ENCODE peak calls at places on chromosome 15, in five cellular contexts. One of them, this sample, is unnamed. For H3K9me3, the result is how much of the 10 kb centered on the place peaks cover.

GRCh38 chr15:34049096-34049495 is 10.1 kb upstream of the AVEN start:
- DNase-seq in lung: no peak
- DNase-seq in stomach: no peak
- DNase-seq in astrocyte: peak
- DNase-seq in CD4-positive, alpha-beta memory T cell: no peak
- DNase-seq in this sample: no peak

GRCh38 chr15:101042320-101042719 is 123.2 kb downstream of the LRRK1 start:
- DNase-seq in astrocyte: no peak
- DNase-seq in CD4-positive, alpha-beta memory T cell: no peak
- DNase-seq in lung: peak
- DNase-seq in stomach: peak
- DNase-seq in this sample: no peak

GRCh38 chr15:31828594-31828993 is 201.7 kb upstream of the CHRNA7 start:
- DNase-seq in lung: no peak
- DNase-seq in astrocyte: no peak
- DNase-seq in stomach: no peak
- DNase-seq in CD4-positive, alpha-beta memory T cell: no peak
- DNase-seq in this sample: no peak

GRCh38 chr15:64521726-64522164 is 61.4 kb downstream of the ZNF609 start:
- DNase-seq in stomach: peak
- DNase-seq in lung: no peak
- DNase-seq in CD4-positive, alpha-beta memory T cell: no peak
- DNase-seq in astrocyte: peak
- DNase-seq in this sample: no peak

GRCh38 chr15:65394280-65394789 is 16.5 kb upstream of the IGDCC3 start:
- DNase-seq in CD4-positive, alpha-beta memory T cell: no peak
- DNase-seq in stomach: no peak
- DNase-seq in lung: no peak
- DNase-seq in astrocyte: no peak
- DNase-seq in this sample: no peak

GRCh38 chr15:39108021-39108420 is 472.9 kb upstream of the THBS1 start:
- DNase-seq in stomach: no peak
- DNase-seq in astrocyte: no peak
- DNase-seq in CD4-positive, alpha-beta memory T cell: no peak
- DNase-seq in lung: no peak
- DNase-seq in this sample: no peak

GRCh38 chr15:33114484-33114767 is 80.1 kb downstream of the FMN1 start:
- DNase-seq in CD4-positive, alpha-beta memory T cell: no peak
- DNase-seq in astrocyte: peak
- DNase-seq in stomach: no peak
- DNase-seq in lung: no peak
- DNase-seq in this sample: no peak

GRCh38 chr15:39976291-39977274 is 42.7 kb downstream of the EIF2AK4 start:
- DNase-seq in lung: no peak
- DNase-seq in stomach: peak
- DNase-seq in CD4-positive, alpha-beta memory T cell: no peak
- DNase-seq in astrocyte: peak
- DNase-seq in this sample: peak

GRCh38 chr15:95447486-95447885 is 883.0 kb upstream of the NR2F2 start:
- DNase-seq in CD4-positive, alpha-beta memory T cell: no peak
- DNase-seq in stomach: no peak
- DNase-seq in astrocyte: no peak
- DNase-seq in lung: no peak
- DNase-seq in this sample: no peak

GRCh38 chr15:40739042-40739441 is 16.0 kb downstream of the RMDN3 start:
- DNase-seq in lung: no peak
- DNase-seq in CD4-positive, alpha-beta memory T cell: no peak
- DNase-seq in astrocyte: no peak
- DNase-seq in stomach: no peak
- DNase-seq in this sample: no peak

GRCh38 chr15:27844018-27844666 is 255.0 kb downstream of the OCA2 start:
- DNase-seq in stomach: no peak
- DNase-seq in CD4-positive, alpha-beta memory T cell: no peak
- DNase-seq in astrocyte: peak
- DNase-seq in lung: no peak
- DNase-seq in this sample: no peak

GRCh38 chr15:51336011-51336410 is 2.4 kb downstream of the CYP19A1 start:
- DNase-seq in stomach: no peak
- DNase-seq in lung: no peak
- DNase-seq in astrocyte: no peak
- DNase-seq in CD4-positive, alpha-beta memory T cell: no peak
- DNase-seq in this sample: no peak

GRCh38 chr15:73991260-73991659 is 835 bp downstream of the STOML1 start:
- DNase-seq in astrocyte: no peak
- DNase-seq in stomach: no peak
- DNase-seq in lung: peak
- DNase-seq in CD4-positive, alpha-beta memory T cell: no peak
- DNase-seq in this sample: peak

GRCh38 chr15:40064231-40064894 is 25.4 kb upstream of the SRP14 start:
- DNase-seq in astrocyte: peak
- DNase-seq in lung: no peak
- DNase-seq in CD4-positive, alpha-beta memory T cell: no peak
- DNase-seq in stomach: no peak
- DNase-seq in this sample: no peak

GRCh38 chr15:67784057-67784781 is 41.1 kb upstream of the SKOR1 start:
- DNase-seq in lung: no peak
- DNase-seq in stomach: no peak
- DNase-seq in astrocyte: no peak
- DNase-seq in CD4-positive, alpha-beta memory T cell: no peak
- DNase-seq in this sample: no peak

GRCh38 chr15:50907866-50908208 is 646 bp upstream of the AP4E1 start:
- DNase-seq in stomach: peak
- DNase-seq in CD4-positive, alpha-beta memory T cell: peak
- DNase-seq in astrocyte: peak
- DNase-seq in lung: peak
- DNase-seq in this sample: peak

GRCh38 chr15:39365873-39366272 is 215.0 kb upstream of the THBS1 start:
- DNase-seq in astrocyte: no peak
- DNase-seq in lung: no peak
- DNase-seq in CD4-positive, alpha-beta memory T cell: no peak
- DNase-seq in stomach: no peak
- DNase-seq in this sample: no peak

GRCh38 chr15:77371850-77372249 is 48.1 kb downstream of the PEAK1 start:
- DNase-seq in CD4-positive, alpha-beta memory T cell: no peak
- DNase-seq in astrocyte: no peak
- DNase-seq in stomach: no peak
- DNase-seq in lung: no peak
- DNase-seq in this sample: no peak

GRCh38 chr15:38746211-38746610 is 181.6 kb upstream of the RASGRP1 start:
- DNase-seq in CD4-positive, alpha-beta memory T cell: no peak
- DNase-seq in lung: no peak
- DNase-seq in stomach: no peak
- DNase-seq in astrocyte: no peak
- DNase-seq in this sample: no peak

GRCh38 chr15:71125831-71126453 is 10.7 kb downstream of the THSD4 start:
- DNase-seq in lung: no peak
- DNase-seq in astrocyte: no peak
- DNase-seq in stomach: no peak
- DNase-seq in CD4-positive, alpha-beta memory T cell: no peak
- DNase-seq in this sample: no peak

GRCh38 chr15:79595995-79596622 is 164.0 kb downstream of the MINAR1 start:
- DNase-seq in lung: peak
- DNase-seq in CD4-positive, alpha-beta memory T cell: no peak
- DNase-seq in astrocyte: peak
- DNase-seq in stomach: peak
- DNase-seq in this sample: peak

GRCh38 chr15:52348056-52348745 is 52.6 kb upstream of the MYO5C start:
- DNase-seq in lung: peak
- DNase-seq in astrocyte: no peak
- DNase-seq in stomach: no peak
- DNase-seq in CD4-positive, alpha-beta memory T cell: no peak
- DNase-seq in this sample: peak

GRCh38 chr15:39587910-39588530 is 7.1 kb downstream of the THBS1 start:
- DNase-seq in lung: no peak
- DNase-seq in CD4-positive, alpha-beta memory T cell: no peak
- DNase-seq in astrocyte: no peak
- DNase-seq in stomach: no peak
- DNase-seq in this sample: no peak

GRCh38 chr15:70113304-70113700 is 15.6 kb upstream of the TLE3 start:
- DNase-seq in CD4-positive, alpha-beta memory T cell: no peak
- DNase-seq in astrocyte: no peak
- DNase-seq in lung: peak
- DNase-seq in stomach: peak
- DNase-seq in this sample: peak

GRCh38 chr15:90141646-90142045 is 39.4 kb upstream of the IDH2 start:
- DNase-seq in astrocyte: peak
- DNase-seq in CD4-positive, alpha-beta memory T cell: no peak
- DNase-seq in stomach: no peak
- DNase-seq in lung: no peak
- DNase-seq in this sample: no peak

GRCh38 chr15:89371145-89372044 is 36.8 kb upstream of the POLG start:
- DNase-seq in astrocyte: no peak
- DNase-seq in stomach: no peak
- DNase-seq in lung: no peak
- DNase-seq in CD4-positive, alpha-beta memory T cell: no peak
- DNase-seq in this sample: peak

GRCh38 chr15:98781838-98782237 is 133.5 kb downstream of the IGF1R start:
- DNase-seq in stomach: no peak
- DNase-seq in astrocyte: no peak
- DNase-seq in lung: no peak
- DNase-seq in CD4-positive, alpha-beta memory T cell: no peak
- DNase-seq in this sample: no peak

GRCh38 chr15:33104276-33104675 is 90.2 kb downstream of the FMN1 start:
- DNase-seq in CD4-positive, alpha-beta memory T cell: peak
- DNase-seq in stomach: no peak
- DNase-seq in astrocyte: peak
- DNase-seq in lung: no peak
- DNase-seq in this sample: no peak

GRCh38 chr15:58361291-58361759 is 70.5 kb upstream of the LIPC start:
- DNase-seq in stomach: no peak
- DNase-seq in CD4-positive, alpha-beta memory T cell: no peak
- DNase-seq in astrocyte: peak
- DNase-seq in lung: no peak
- DNase-seq in this sample: no peak

GRCh38 chr15:88838667-88839066 is 35.4 kb downstream of the ACAN start:
- DNase-seq in stomach: no peak
- DNase-seq in lung: no peak
- DNase-seq in astrocyte: no peak
- DNase-seq in CD4-positive, alpha-beta memory T cell: no peak
- DNase-seq in this sample: no peak

GRCh38 chr15:69753867-69754266 is 301.2 kb downstream of the RPLP1 start:
- DNase-seq in astrocyte: no peak
- DNase-seq in CD4-positive, alpha-beta memory T cell: no peak
- DNase-seq in lung: no peak
- DNase-seq in stomach: no peak
- DNase-seq in this sample: no peak

GRCh38 chr15:32855942-32856341 is 138.1 kb downstream of the GREM1 start:
- DNase-seq in CD4-positive, alpha-beta memory T cell: no peak
- DNase-seq in stomach: no peak
- DNase-seq in astrocyte: peak
- DNase-seq in lung: no peak
- DNase-seq in this sample: no peak

GRCh38 chr15:41523097-41523496 is 9.5 kb upstream of the LTK start:
- DNase-seq in stomach: no peak
- DNase-seq in CD4-positive, alpha-beta memory T cell: no peak
- DNase-seq in lung: no peak
- DNase-seq in astrocyte: no peak
- DNase-seq in this sample: no peak

DNA sequence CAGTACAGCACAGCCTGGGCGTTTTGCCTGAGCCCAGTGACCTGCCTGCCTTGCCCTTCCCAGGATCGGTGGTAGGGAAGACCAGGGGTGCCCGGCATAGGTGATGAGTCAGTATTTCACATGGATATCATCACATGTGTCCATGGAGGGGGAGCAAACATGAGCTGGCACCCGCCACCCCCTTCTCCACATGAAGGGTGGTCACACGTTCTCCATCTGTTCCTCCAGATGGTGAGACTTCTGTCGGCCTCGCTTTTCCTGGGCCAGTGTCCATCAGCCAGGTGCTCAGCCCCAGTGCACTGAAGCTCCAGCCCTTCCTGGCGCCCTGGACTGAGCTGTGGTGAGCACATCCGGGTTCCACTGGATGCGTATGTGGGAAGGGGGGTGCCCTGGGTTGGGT is 208.4 kb downstream of the UBE3A start:
- DNase-seq in CD4-positive, alpha-beta memory T cell: no peak
- DNase-seq in astrocyte: no peak
- DNase-seq in lung: no peak
- DNase-seq in stomach: no peak
- DNase-seq in this sample: no peak
- H3K9me3 ChIP-seq in CD4-positive, alpha-beta memory T cell: under half
- H3K9me3 ChIP-seq in astrocyte: under half
- H3K9me3 ChIP-seq in lung: under half
- H3K9me3 ChIP-seq in stomach: under half
- H3K9me3 ChIP-seq in this sample: under half

DNA sequence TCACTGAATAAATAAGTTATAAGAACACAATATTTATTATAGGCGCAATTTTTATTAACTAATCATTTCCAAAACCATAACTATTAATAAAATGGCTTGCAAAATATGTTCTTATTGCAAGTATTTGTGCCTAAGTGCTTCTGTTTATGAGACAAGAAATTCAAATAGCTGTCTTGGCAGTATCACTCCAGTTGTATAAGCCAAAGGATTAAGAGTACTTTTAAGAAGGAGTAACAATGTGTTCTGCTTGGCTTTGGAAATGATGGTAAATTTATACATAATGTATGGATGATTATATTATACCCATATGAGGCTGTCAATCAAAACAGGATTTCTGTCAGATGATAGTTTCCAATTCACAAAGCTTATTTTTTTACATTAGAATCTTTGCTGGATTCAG is 29.8 kb upstream of the ZNF280D start:
- DNase-seq in stomach: no peak
- DNase-seq in CD4-positive, alpha-beta memory T cell: no peak
- DNase-seq in lung: no peak
- DNase-seq in astrocyte: no peak
- DNase-seq in this sample: no peak
- H3K4me3 ChIP-seq in stomach: no peak
- H3K4me3 ChIP-seq in CD4-positive, alpha-beta memory T cell: no peak
- H3K4me3 ChIP-seq in lung: no peak
- H3K4me3 ChIP-seq in astrocyte: no peak
- H3K4me3 ChIP-seq in this sample: no peak

GRCh38 chr15:22265056-22265945 is 185.0 kb downstream of the OR4M2 start:
- DNase-seq in stomach: no peak
- DNase-seq in lung: no peak
- DNase-seq in astrocyte: no peak
- DNase-seq in CD4-positive, alpha-beta memory T cell: peak
- DNase-seq in this sample: no peak
- H3K9me3 ChIP-seq in stomach: under half
- H3K9me3 ChIP-seq in lung: under half
- H3K9me3 ChIP-seq in astrocyte: under half
- H3K9me3 ChIP-seq in CD4-positive, alpha-beta memory T cell: under half
- H3K9me3 ChIP-seq in this sample: under half

DNA sequence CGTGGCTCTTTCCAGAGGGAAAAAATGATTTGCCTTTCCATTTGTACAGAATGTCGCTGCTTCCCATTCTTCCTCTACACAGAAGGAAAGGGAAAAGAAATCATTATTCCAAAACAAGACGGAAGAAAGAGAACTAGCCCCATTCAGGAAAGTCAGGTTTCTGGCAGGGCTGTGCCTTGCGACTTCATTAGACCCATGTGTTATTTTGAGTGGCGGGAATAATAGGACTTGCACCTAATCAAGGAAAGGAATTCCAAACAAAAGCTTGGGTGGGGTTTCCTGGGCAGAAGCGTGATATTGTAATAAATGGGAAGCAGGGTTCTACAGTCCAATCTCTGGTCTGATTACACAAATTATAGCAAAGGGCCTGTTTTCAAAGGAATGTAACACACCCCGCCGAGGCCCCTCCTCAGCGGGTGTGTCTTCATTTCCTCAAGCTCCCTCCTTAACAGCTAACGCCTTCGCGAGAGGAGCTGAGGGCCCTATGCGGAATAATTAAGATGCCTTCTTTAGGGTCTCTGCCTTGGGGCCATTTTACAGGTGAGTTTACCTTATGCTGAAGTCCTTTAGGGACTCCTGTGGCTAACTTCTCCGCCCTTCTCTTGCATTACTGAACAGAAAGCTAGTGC is 396.0 kb upstream of the C2CD4B start:
- DNase-seq in astrocyte: no peak
- DNase-seq in lung: no peak
- DNase-seq in stomach: peak
- DNase-seq in CD4-positive, alpha-beta memory T cell: no peak
- DNase-seq in this sample: no peak
- H3K4me3 ChIP-seq in astrocyte: no peak
- H3K4me3 ChIP-seq in lung: no peak
- H3K4me3 ChIP-seq in stomach: peak
- H3K4me3 ChIP-seq in CD4-positive, alpha-beta memory T cell: no peak
- H3K4me3 ChIP-seq in this sample: no peak